ENCODE peak calls at places on chromosomes 11 and 22, in nine cellular contexts. G is DMS 273 treated with DMSO at 0.1 percent for 48 hours; O is effector CD8-positive, alpha-beta T cell; T is stomach; Q is PC-9; U is KBM-7; H is fibroblast of the aortic adventitia; D is NCI-H2081; P is lower lobe of right lung. E is an unnamed sample.

GRCh38 chr22:44448271-44448780 is 49.7 kb downstream of the RTL6 start:
- DNase-seq in G (no peak), O (no peak), T (peak; percentile 72), Q (peak; percentile 94), U (no peak), H (peak; percentile 96), D (no peak), P (no peak), E (no peak)

GRCh38 chr22:36344106-36344827 is 43.5 kb downstream of the MYH9 start:
- DNase-seq in G (no peak), O (no peak), T (no peak), Q (no peak), U (no peak), H (no peak), D (no peak), P (no peak), E (no peak)

GRCh38 chr11:134516529-134516928 is 104.5 kb upstream of the B3GAT1 start:
- DNase-seq in G (peak; percentile 52), O (no peak), T (no peak), Q (no peak), U (no peak), H (no peak), D (no peak), P (peak; percentile 36), E (no peak)

GRCh38 chr11:2807801-2808241 is 77.8 kb downstream of the CDKN1C start:
- DNase-seq in G (no peak), O (no peak), T (peak; percentile 25), Q (no peak), U (no peak), H (no peak), D (no peak), P (peak; percentile 41), E (no peak)

GRCh38 chr11:2795491-2795991 is 90.0 kb downstream of the CDKN1C start:
- DNase-seq in G (no peak), O (no peak), T (no peak), Q (no peak), U (no peak), H (no peak), D (no peak), P (peak; percentile 23), E (no peak)

GRCh38 chr11:66020618-66021357 is 5.5 kb downstream of the CATSPER1 start:
- DNase-seq in G (no peak), O (no peak), T (peak; percentile 41), Q (peak; percentile 87), U (peak; percentile 49), H (peak; percentile 51), D (no peak), P (peak; percentile 77), E (peak; percentile 71)

GRCh38 chr22:44182591-44183588 is 2.2 kb downstream of the PARVG start:
- DNase-seq in G (no peak), O (no peak), T (peak; percentile 57), Q (no peak), U (peak; percentile 90), H (no peak), D (no peak), P (peak; percentile 88), E (no peak)

GRCh38 chr11:62508336-62509058 is 38.1 kb downstream of the AHNAK start:
- DNase-seq in G (no peak), O (no peak), T (peak; percentile 78), Q (peak; percentile 92), U (peak; percentile 28), H (peak; percentile 52), D (no peak), P (peak; percentile 85), E (peak; percentile 40)

GRCh38 chr11:121654506-121655480 is 202.0 kb upstream of the SORL1-AS1 start:
- DNase-seq in G (no peak), O (no peak), T (no peak), Q (peak; percentile 59), U (no peak), H (peak; percentile 72), D (no peak), P (no peak), E (peak; percentile 12)

GRCh38 chr22:27170491-27170890 is 513.1 kb downstream of the MIAT start:
- DNase-seq in G (no peak), O (no peak), T (no peak), Q (no peak), U (no peak), H (peak; percentile 93), D (no peak), P (no peak), E (no peak)

GRCh38 chr11:32121012-32121411 is 30.1 kb downstream of the RCN1 start:
- DNase-seq in G (no peak), O (no peak), T (no peak), Q (no peak), U (no peak), H (no peak), D (no peak), P (no peak), E (peak; percentile 82)

GRCh38 chr11:8016396-8016949 is 29.3 kb downstream of the EIF3F start:
- DNase-seq in G (no peak), O (no peak), T (no peak), Q (no peak), U (no peak), H (no peak), D (no peak), P (no peak), E (no peak)

GRCh38 chr11:130213143-130213978 is 53.8 kb downstream of the ST14 start:
- DNase-seq in G (no peak), O (peak; percentile 61), T (peak; percentile 74), Q (no peak), U (peak; percentile 58), H (peak; percentile 26), D (peak; percentile 48), P (peak; percentile 80), E (peak; percentile 88)